ENCODE peak calls at places on chromosomes 16 and 17, in six cellular contexts. P is GM12878, Z is PC-3, A is fibroblast of mammary gland, X is stomach, F is cardiac fibroblast. O is an unnamed sample.

GRCh38 chr17:29215717-29216116 is 30.9 kb upstream of the CRYBA1 start:
- DNase-seq in P (no peak), Z (peak; percentile 27), A (peak; percentile 65), X (no peak), F (peak; percentile 73), O (peak; percentile 35)

GRCh38 chr16:4979164-4979563 is 21.0 kb downstream of the SEC14L5 start:
- DNase-seq in P (no peak), Z (no peak), A (no peak), X (no peak), F (no peak), O (no peak)

GRCh38 chr16:62573466-62573865 is 537.2 kb upstream of the CDH8 start:
- DNase-seq in P (no peak), Z (no peak), A (no peak), X (no peak), F (no peak), O (no peak)

GRCh38 chr16:10387378-10387681 is 1.5 kb downstream of the ATF7IP2 start:
- DNase-seq in P (no peak), Z (no peak), A (no peak), X (no peak), F (no peak), O (no peak)

GRCh38 chr17:65800655-65801054 is 239.2 kb upstream of the AXIN2 start:
- DNase-seq in P (no peak), Z (no peak), A (no peak), X (no peak), F (no peak), O (peak; percentile 12)

GRCh38 chr16:59044616-59045015 is 310.5 kb upstream of the GOT2 start:
- DNase-seq in P (no peak), Z (no peak), A (peak; percentile 7), X (no peak), F (no peak), O (no peak)

GRCh38 chr17:50288306-50288705 is 14.0 kb downstream of the TMEM92 start:
- DNase-seq in P (no peak), Z (no peak), A (no peak), X (no peak), F (no peak), O (no peak)

GRCh38 chr17:44673893-44674292 is 15.7 kb downstream of the CCDC43 start:
- DNase-seq in P (no peak), Z (no peak), A (no peak), X (no peak), F (no peak), O (peak; percentile 80)

GRCh38 chr16:11674818-11675560 is 6.7 kb downstream of the SNN start:
- DNase-seq in P (no peak), Z (no peak), A (peak; percentile 22), X (no peak), F (peak; percentile 49), O (no peak)

GRCh38 chr16:89037261-89038152 is 56.1 kb upstream of the ACSF3 start:
- DNase-seq in P (no peak), Z (peak; percentile 10), A (peak; percentile 15), X (no peak), F (peak; percentile 40), O (peak; percentile 23)

GRCh38 chr16:11004351-11004750 is 60.0 kb downstream of the CLEC16A start:
- DNase-seq in P (no peak), Z (no peak), A (no peak), X (no peak), F (peak; percentile 55), O (no peak)

GRCh38 chr16:14362774-14363371 is 267.2 kb downstream of the PARN start:
- DNase-seq in P (no peak), Z (no peak), A (peak; percentile 80), X (no peak), F (no peak), O (peak; percentile 34)

GRCh38 chr16:70573451-70574121 is 50.0 kb downstream of the SF3B3 start:
- DNase-seq in P (no peak), Z (peak; percentile 41), A (peak; percentile 93), X (no peak), F (peak; percentile 97), O (peak; percentile 98)

GRCh38 chr16:85490971-85491771 is 122.0 kb upstream of the GSE1 start:
- DNase-seq in P (no peak), Z (peak; percentile 9), A (no peak), X (peak; percentile 48), F (no peak), O (no peak)

GRCh38 chr16:20622498-20622870 is 46.3 kb upstream of the ACSM2B start:
- DNase-seq in P (no peak), Z (no peak), A (no peak), X (no peak), F (no peak), O (no peak)

GRCh38 chr16:20628213-20628612 is 52.0 kb upstream of the ACSM2B start:
- DNase-seq in P (no peak), Z (no peak), A (no peak), X (no peak), F (no peak), O (no peak)

GRCh38 chr16:20624205-20624604 is 48.0 kb upstream of the ACSM2B start:
- DNase-seq in P (no peak), Z (no peak), A (no peak), X (no peak), F (no peak), O (no peak)

GRCh38 chr16:20626971-20627370 is 50.8 kb upstream of the ACSM2B start:
- DNase-seq in P (no peak), Z (no peak), A (no peak), X (no peak), F (no peak), O (no peak)

DNA sequence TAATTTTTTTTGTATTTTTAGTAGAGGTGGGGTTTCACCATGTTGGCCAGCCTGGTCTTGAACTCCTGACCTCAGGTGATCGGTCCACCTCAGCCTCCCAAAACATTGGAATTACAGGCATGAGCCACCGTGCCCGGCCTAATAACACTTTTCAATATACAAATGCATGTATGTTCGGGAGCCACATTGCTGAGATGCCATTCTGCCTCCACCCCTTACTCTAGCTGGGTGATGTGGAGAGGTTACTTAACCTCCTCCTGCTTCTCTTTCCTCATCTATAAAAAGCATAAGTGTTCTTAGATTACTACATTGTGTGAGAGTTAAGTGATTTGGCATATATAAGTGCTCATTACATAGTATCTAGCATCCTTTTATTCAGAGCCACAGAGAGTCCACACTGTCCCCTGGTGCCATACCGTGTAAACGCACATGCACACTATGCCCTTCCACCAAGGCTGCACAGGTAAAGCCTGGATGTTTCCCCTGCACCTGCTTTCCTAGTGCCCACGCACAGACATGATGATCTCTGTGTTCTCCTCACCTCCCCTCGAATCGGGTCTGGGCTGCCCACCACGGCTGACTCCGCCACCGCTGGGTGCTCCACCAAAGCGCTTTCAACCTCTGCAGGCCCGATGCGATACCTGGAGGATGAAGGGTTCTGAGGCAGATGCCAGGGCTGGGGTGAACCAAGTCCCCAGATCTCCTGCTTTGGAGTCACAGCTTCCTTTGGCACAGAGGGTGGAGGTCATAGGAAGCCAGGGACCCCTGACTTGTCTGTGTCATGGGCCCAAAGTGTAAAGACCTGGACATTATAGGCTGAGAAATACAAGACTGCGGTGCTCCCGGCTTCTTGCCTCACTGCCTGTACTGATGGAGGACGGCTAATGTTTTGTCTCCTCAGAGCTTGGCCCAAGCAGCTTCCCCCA is 49.0 kb upstream of the ACSM2B start:
- DNase-seq in P (no peak), Z (no peak), A (no peak), X (no peak), F (no peak), O (no peak)
- TF ChIP-seq CTCF in P (no peak), Z (no peak), A (no peak), X (no peak), F (no peak), O (no peak)

DNA sequence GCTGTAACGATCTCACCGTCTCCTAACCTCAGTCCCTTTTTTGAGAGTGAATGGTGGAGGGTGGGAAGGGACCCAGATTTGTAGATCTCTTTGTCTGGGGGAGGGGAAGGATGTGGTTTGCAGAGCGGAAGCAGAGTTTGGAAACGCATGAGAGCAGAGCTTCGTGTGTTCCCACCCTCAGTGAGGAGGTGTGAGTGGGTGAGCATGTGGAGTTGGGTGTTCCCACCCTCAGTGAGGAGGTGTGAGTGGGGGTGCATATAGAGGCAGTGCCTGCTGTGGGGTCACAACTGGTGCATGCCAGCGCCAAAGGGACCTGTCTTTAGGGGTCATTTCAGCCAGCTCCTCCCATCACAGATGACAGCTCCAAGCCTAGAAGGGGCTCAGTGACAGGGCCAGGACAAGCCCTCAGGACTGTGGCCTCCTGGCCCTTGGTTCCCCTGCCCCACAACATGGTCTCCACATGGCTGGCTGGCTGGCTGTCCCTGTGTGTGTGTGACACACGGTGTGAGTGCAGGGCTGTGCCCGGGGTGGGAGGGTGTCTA is 1.8 kb upstream of the CISD3 start:
- DNase-seq in P (peak; percentile 69), Z (no peak), A (no peak), X (no peak), F (no peak), O (no peak)
- H3K4me3 ChIP-seq in P (no peak overlapping the region), Z (no peak overlapping the region), A (no peak overlapping the region), X (no peak overlapping the region), F (no peak overlapping the region), O (no peak overlapping the region)

GRCh38 chr17:9890124-9890523 is 14.9 kb downstream of the RCVRN start:
- DNase-seq in P (no peak), Z (peak; percentile 51), A (peak; percentile 34), X (no peak), F (peak; percentile 29), O (peak; percentile 57)
- TF ChIP-seq CTCF in P (peak; percentile 23), Z (peak; percentile 75), A (peak; percentile 66), X (no peak), F (no peak), O (peak; percentile 85)

GRCh38 chr16:67551091-67551490 is 11.2 kb upstream of the CTCF start:
- DNase-seq in P (no peak), Z (no peak), A (no peak), X (no peak), F (no peak), O (no peak)

GRCh38 chr16:67558859-67559258 is 3.5 kb upstream of the CTCF start:
- DNase-seq in P (no peak), Z (no peak), A (no peak), X (no peak), F (no peak), O (no peak)

GRCh38 chr16:67552476-67552875 is 9.8 kb upstream of the CTCF start:
- DNase-seq in P (no peak), Z (no peak), A (no peak), X (no peak), F (no peak), O (no peak)

GRCh38 chr16:67551972-67552371 is 10.4 kb upstream of the CTCF start:
- DNase-seq in P (no peak), Z (no peak), A (no peak), X (no peak), F (no peak), O (no peak)

GRCh38 chr16:67555795-67556212 is 6.5 kb upstream of the CTCF start:
- DNase-seq in P (no peak), Z (peak; percentile 79), A (peak; percentile 70), X (no peak), F (peak; percentile 47), O (peak; percentile 66)
- H3K4me3 ChIP-seq in P (no peak overlapping the region), Z (no peak overlapping the region), A (no peak overlapping the region), X (no peak overlapping the region), F (no peak overlapping the region), O (no peak overlapping the region)

GRCh38 chr16:30065943-30066881 is 652 bp downstream of the ALDOA start:
- DNase-seq in P (no peak), Z (no peak), A (peak; percentile 64), X (no peak), F (peak; percentile 70), O (peak; percentile 79)

GRCh38 chr16:30063893-30064745 is 1.4 kb upstream of the ALDOA start:
- DNase-seq in P (peak; percentile 53), Z (peak; percentile 47), A (peak; percentile 41), X (peak; percentile 79), F (peak; percentile 57), O (peak; percentile 44)

GRCh38 chr16:30064746-30065111 is 831 bp upstream of the ALDOA start:
- DNase-seq in P (no peak), Z (no peak), A (no peak), X (no peak), F (no peak), O (no peak)

GRCh38 chr16:30066882-30067583 is 1.5 kb downstream of the ALDOA start:
- DNase-seq in P (no peak), Z (no peak), A (no peak), X (no peak), F (no peak), O (no peak)

GRCh38 chr16:30065112-30065942 is at the start of gene ALDOA:
- DNase-seq in P (peak; percentile 86), Z (peak; percentile 95), A (peak; percentile 98), X (peak; percentile 98), F (peak; percentile 100), O (peak; percentile 99)
- TF ChIP-seq CTCF in P (no peak), Z (no peak), A (no peak), X (no peak), F (no peak), O (no peak)